ENCODE peak calls at places on chromosomes 12 and 14, in eight cellular contexts. K is NCI-H460; M is HTR-8/SVneo; R is GM06990; C is activated T-cell treated with anti-CD3 and anti-CD28 coated beads for 1 hour; L is stimulated activated CD4-positive, alpha-beta T cell treated with anti-CD3 and anti-CD28 coated beads, Interleukin-15, amount 100 ng/mL, for 48 hours; E is activated CD8-positive, alpha-beta memory T cell treated with anti-CD3 and anti-CD28 coated beads, Interleukin-2, amount 50 U/mL, for 4 hours; J is heart left ventricle. Q is an unnamed sample.

GRCh38 chr12:108518716-108519496 is 3.8 kb downstream of the FICD start:
- DNase-seq in R (no peak), J (no peak), E (no peak), L (no peak), K (no peak), M (no peak), C (no peak), Q (no peak)

GRCh38 chr14:101035466-101036225 is 132.1 kb upstream of the RTL1 start:
- DNase-seq in E (no peak), L (no peak), J (peak), M (no peak), K (no peak), C (no peak), R (no peak), Q (no peak)

GRCh38 chr12:92055877-92056276 is 89.8 kb downstream of the BTG1 start:
- DNase-seq in M (no peak), C (peak), J (no peak), K (no peak), R (no peak), L (peak), E (peak), Q (peak)

GRCh38 chr12:27552886-27553560 is 29.0 kb downstream of the PPFIBP1 start:
- DNase-seq in L (no peak), R (no peak), J (no peak), E (no peak), M (no peak), C (no peak), K (no peak), Q (no peak)

GRCh38 chr14:103395245-103395644 is 10.0 kb downstream of the MARK3 start:
- DNase-seq in M (no peak), C (no peak), R (peak), E (no peak), L (no peak), J (no peak), K (no peak), Q (peak)

GRCh38 chr14:40981247-40981646 is 625.4 kb upstream of the LRFN5 start:
- DNase-seq in K (no peak), J (no peak), L (no peak), R (no peak), C (no peak), M (no peak), E (no peak), Q (no peak)

GRCh38 chr12:42798811-42799438 is 209.4 kb upstream of the PRICKLE1 start:
- DNase-seq in L (no peak), J (no peak), R (no peak), E (no peak), K (no peak), M (no peak), C (no peak), Q (no peak)

GRCh38 chr12:120230326-120230973 is 29.5 kb upstream of the RPLP0 start:
- DNase-seq in M (peak), E (no peak), L (no peak), R (no peak), K (peak), C (no peak), J (peak), Q (peak)

GRCh38 chr12:58584885-58585284 is 335.4 kb downstream of the LRIG3 start:
- DNase-seq in J (no peak), E (no peak), M (no peak), C (no peak), K (no peak), L (no peak), R (no peak), Q (no peak)

GRCh38 chr12:69546693-69547438 is 38.4 kb upstream of the CCT2 start:
- DNase-seq in C (no peak), K (no peak), E (no peak), M (no peak), R (no peak), J (no peak), L (no peak), Q (no peak)

GRCh38 chr12:30134229-30134628 is 350.5 kb upstream of the TMTC1 start:
- DNase-seq in R (no peak), C (no peak), J (no peak), M (no peak), E (no peak), K (peak), L (no peak), Q (no peak)

GRCh38 chr12:13534645-13535398 is 338.3 kb downstream of the EMP1 start:
- DNase-seq in L (peak), K (peak), C (no peak), E (peak), R (peak), M (peak), J (peak), Q (no peak)

GRCh38 chr14:53948181-53948884 is 8.3 kb downstream of the BMP4 start:
- DNase-seq in M (no peak), J (no peak), C (no peak), K (no peak), R (no peak), L (no peak), E (no peak), Q (no peak)

Q was measured in PC-9.